ENCODE peak calls at places on chromosomes 7 and 10, in six cellular contexts. E is stimulated activated CD4-positive, alpha-beta T cell treated with anti-CD3 and anti-CD28 coated beads, Interleukin-12 subunit alpha, Interleukin-12 subunit beta, amount 100 ng/mL, for 4 hours; T is germinal center; Q is HT-29; S is upper lobe of right lung; Y is GF-D8. V is an unnamed sample.

GRCh38 chr10:35307297-35307696 is 29.0 kb upstream of the CCNY start:
- DNase-seq in E (no peak), T (no peak), Q (peak; percentile 33), S (no peak), Y (no peak), V (no peak)

GRCh38 chr10:91046891-91047290 is 126.0 kb upstream of the ANKRD1 start:
- DNase-seq in E (no peak), T (no peak), Q (no peak), S (no peak), Y (no peak), V (no peak)

GRCh38 chr10:114915294-114915693 is 22.7 kb upstream of the TRUB1 start:
- DNase-seq in E (no peak), T (no peak), Q (peak; percentile 43), S (no peak), Y (no peak), V (no peak)

GRCh38 chr7:10939911-10940747 is 33.5 kb upstream of the PHF14 start:
- DNase-seq in E (peak; percentile 84), T (peak; percentile 96), Q (peak; percentile 94), S (peak; percentile 95), Y (peak; percentile 97), V (peak; percentile 64)

GRCh38 chr7:7808156-7808555 is 89.7 kb upstream of the RPA3 start:
- DNase-seq in E (no peak), T (no peak), Q (peak; percentile 6), S (no peak), Y (no peak), V (no peak)

GRCh38 chr7:24756989-24757798 is at the start of gene GSDME:
- DNase-seq in E (peak; percentile 40), T (peak; percentile 58), Q (no peak), S (peak; percentile 81), Y (no peak), V (no peak)

GRCh38 chr7:50791921-50792341 is 9.2 kb upstream of the GRB10 start:
- DNase-seq in E (no peak), T (no peak), Q (no peak), S (no peak), Y (peak; percentile 57), V (peak; percentile 5)

GRCh38 chr10:513393-513792 is 176.1 kb downstream of the DIP2C start:
- DNase-seq in E (no peak), T (no peak), Q (peak; percentile 3), S (peak; percentile 69), Y (no peak), V (no peak)

GRCh38 chr7:22860784-22861482 is 38.3 kb upstream of the TOMM7 start:
- DNase-seq in E (no peak), T (peak; percentile 37), Q (peak; percentile 19), S (no peak), Y (no peak), V (no peak)

GRCh38 chr10:30959855-30960247 is 71.8 kb downstream of the ZNF438 start:
- DNase-seq in E (no peak), T (no peak), Q (no peak), S (no peak), Y (no peak), V (no peak)

GRCh38 chr10:88089498-88089897 is 226.1 kb downstream of the PTEN start:
- DNase-seq in E (no peak), T (no peak), Q (no peak), S (no peak), Y (no peak), V (no peak)

GRCh38 chr10:8073696-8074416 is 19.4 kb downstream of the GATA3 start:
- DNase-seq in E (no peak), T (no peak), Q (no peak), S (no peak), Y (no peak), V (no peak)

GRCh38 chr10:75431180-75432111 is at the start of gene LRMDA:
- DNase-seq in E (no peak), T (no peak), Q (no peak), S (peak; percentile 86), Y (peak; percentile 82), V (peak; percentile 8)

GRCh38 chr10:4100324-4100826 is 315.4 kb upstream of the KLF6 start:
- DNase-seq in E (no peak), T (no peak), Q (no peak), S (no peak), Y (no peak), V (no peak)

GRCh38 chr7:5711419-5711818 is 70.0 kb downstream of the RNF216 start:
- DNase-seq in E (no peak), T (no peak), Q (no peak), S (no peak), Y (no peak), V (no peak)

GRCh38 chr10:3748484-3748883 is 36.5 kb downstream of the KLF6 start:
- DNase-seq in E (no peak), T (no peak), Q (no peak), S (no peak), Y (no peak), V (no peak)

GRCh38 chr7:56578612-56579011 is 462.4 kb upstream of the NUPR2 start:
- DNase-seq in E (no peak), T (no peak), Q (no peak), S (no peak), Y (no peak), V (no peak)